ENCODE peak calls at places on chromosome 1, in four cellular contexts. D, X, I and B are unnamed samples.
A peak's percentile ranks its signal among the peaks of the same experiment; 100 is the strongest.

GRCh38 chr1:224170748-224171478 is 12.1 kb upstream of the DEGS1 start:
- DNase-seq in D (no peak), I (no peak), X (peak; percentile 62), B (no peak)

GRCh38 chr1:193786996-193787546 is 600.7 kb upstream of the B3GALT2 start:
- DNase-seq in D (no peak), I (no peak), X (peak; percentile 68), B (no peak)

GRCh38 chr1:54112969-54113368 is 39.8 kb downstream of the CDCP2 start:
- DNase-seq in I (no peak), X (no peak), D (no peak), B (no peak)

GRCh38 chr1:73516458-73516857 is 681.5 kb downstream of the LRRIQ3 start:
- DNase-seq in I (no peak), D (no peak), X (no peak), B (no peak)

GRCh38 chr1:180114546-180114945 is 40.1 kb upstream of the QSOX1 start:
- DNase-seq in X (no peak), D (no peak), I (no peak), B (no peak)

GRCh38 chr1:92774407-92774806 is 10.5 kb downstream of the EVI5 start:
- DNase-seq in D (no peak), I (no peak), X (no peak), B (no peak)

GRCh38 chr1:92493139-92493538 is 6.4 kb upstream of the GFI1 start:
- DNase-seq in I (no peak), D (no peak), X (no peak), B (no peak)

GRCh38 chr1:55931272-55931940 is 648.0 kb downstream of the PLPP3 start:
- DNase-seq in D (no peak), I (no peak), X (peak; percentile 10), B (no peak)

GRCh38 chr1:78142731-78143130 is 97.0 kb downstream of the GIPC2 start:
- DNase-seq in I (no peak), X (no peak), D (no peak), B (no peak)

GRCh38 chr1:64572222-64572900 is 102.4 kb downstream of the CACHD1 start:
- DNase-seq in X (no peak), D (no peak), I (peak; percentile 47), B (no peak)

GRCh38 chr1:55472784-55473183 is 257.6 kb upstream of the USP24 start:
- DNase-seq in I (no peak), X (no peak), D (no peak), B (no peak)

GRCh38 chr1:10665930-10666850 is 130.3 kb downstream of the CASZ1 start:
- DNase-seq in X (no peak), D (no peak), I (no peak), B (no peak)

GRCh38 chr1:7783178-7783711 is 846 bp upstream of the PER3 start:
- DNase-seq in D (no peak), I (peak; percentile 77), X (peak; percentile 63), B (peak; percentile 54)

GRCh38 chr1:93353286-93353685 is 7.6 kb downstream of the DR1 start:
- DNase-seq in X (no peak), D (no peak), I (no peak), B (no peak)

GRCh38 chr1:150516050-150516591 is 569 bp downstream of the FALEC start:
- DNase-seq in D (no peak), X (peak; percentile 17), I (peak; percentile 26), B (no peak)

GRCh38 chr1:98331718-98332311 is 329.7 kb upstream of the SNX7 start:
- DNase-seq in I (no peak), X (no peak), D (no peak), B (no peak)

GRCh38 chr1:35505911-35506798 is 51.0 kb downstream of the KIAA0319L start:
- DNase-seq in I (no peak), D (no peak), X (peak; percentile 13), B (no peak)

GRCh38 chr1:55018395-55018794 is 19.7 kb downstream of the BSND start:
- DNase-seq in D (no peak), X (no peak), I (no peak), B (no peak)

GRCh38 chr1:90709535-90709934 is 7.6 kb downstream of the BARHL2 start:
- DNase-seq in X (no peak), D (no peak), I (no peak), B (no peak)

GRCh38 chr1:64912191-64912590 is 54.2 kb downstream of the JAK1 start:
- DNase-seq in I (no peak), X (no peak), D (no peak), B (no peak)

GRCh38 chr1:25610822-25611630 is 5.6 kb upstream of the MAN1C1 start:
- DNase-seq in I (no peak), X (no peak), D (no peak), B (no peak)

GRCh38 chr1:245319161-245319560 is 164.4 kb downstream of the KIF26B start:
- DNase-seq in X (no peak), I (no peak), D (no peak), B (no peak)

GRCh38 chr1:66476774-66477173 is 57.2 kb upstream of the SGIP1 start:
- DNase-seq in X (no peak), I (no peak), D (no peak), B (no peak)

GRCh38 chr1:11059166-11059989 is 440 bp downstream of the SRM start:
- DNase-seq in D (no peak), X (no peak), I (no peak), B (peak; percentile 26)

GRCh38 chr1:98427664-98428063 is 233.9 kb upstream of the SNX7 start:
- DNase-seq in D (no peak), I (no peak), X (no peak), B (no peak)

GRCh38 chr1:184973308-184974085 is 811 bp downstream of the NIBAN1 start:
- DNase-seq in I (no peak), X (peak; percentile 29), D (no peak), B (peak; percentile 18)

GRCh38 chr1:116477428-116477827 is 93.4 kb downstream of the CD58 start:
- DNase-seq in I (no peak), X (no peak), D (no peak), B (no peak)

GRCh38 chr1:246703581-246703980 is 20.6 kb upstream of the SCCPDH start:
- DNase-seq in D (no peak), I (no peak), X (peak; percentile 69), B (no peak)

GRCh38 chr1:58620926-58621325 is 43.9 kb upstream of the TACSTD2 start:
- DNase-seq in D (no peak), I (no peak), X (no peak), B (no peak)

GRCh38 chr1:208243522-208243850 is 698 bp downstream of the PLXNA2 start:
- DNase-seq in I (no peak), D (no peak), X (peak; percentile 26), B (no peak)

GRCh38 chr1:173889885-173890284 is 21.7 kb downstream of the ZBTB37 start:
- DNase-seq in D (no peak), I (no peak), X (no peak), B (no peak)

GRCh38 chr1:243712890-243713425 is 137.1 kb downstream of the AKT3 start:
- DNase-seq in D (no peak), X (no peak), I (no peak), B (no peak)

GRCh38 chr1:156368889-156369684 is at the start of gene RHBG:
- DNase-seq in X (peak; percentile 77), I (peak; percentile 56), D (no peak), B (no peak)

GRCh38 chr1:229987953-229988352 is 79.1 kb upstream of the GALNT2 start:
- DNase-seq in I (no peak), X (no peak), D (no peak), B (no peak)

GRCh38 chr1:229981736-229982135 is 85.3 kb upstream of the GALNT2 start:
- DNase-seq in I (no peak), D (no peak), X (no peak), B (no peak)

GRCh38 chr1:229986737-229987364 is 80.2 kb upstream of the GALNT2 start:
- DNase-seq in X (peak; percentile 16), I (no peak), D (no peak), B (no peak)

GRCh38 chr1:229984992-229985985 is 81.7 kb upstream of the GALNT2 start:
- DNase-seq in I (no peak), D (no peak), X (no peak), B (no peak)

GRCh38 chr1:229984310-229984991 is 82.6 kb upstream of the GALNT2 start:
- DNase-seq in I (no peak), X (no peak), D (no peak), B (no peak)
- TF ChIP-seq CTCF in I (no peak), X (no peak), D (no peak), B (no peak)

GRCh38 chr1:203031467-203031866 is 5.2 kb downstream of the PPFIA4 start:
- DNase-seq in X (no peak), I (no peak), D (no peak), B (no peak)
- TF ChIP-seq CTCF in X (no peak), I (peak; percentile 29), D (no peak), B (peak; percentile 45)

DNA sequence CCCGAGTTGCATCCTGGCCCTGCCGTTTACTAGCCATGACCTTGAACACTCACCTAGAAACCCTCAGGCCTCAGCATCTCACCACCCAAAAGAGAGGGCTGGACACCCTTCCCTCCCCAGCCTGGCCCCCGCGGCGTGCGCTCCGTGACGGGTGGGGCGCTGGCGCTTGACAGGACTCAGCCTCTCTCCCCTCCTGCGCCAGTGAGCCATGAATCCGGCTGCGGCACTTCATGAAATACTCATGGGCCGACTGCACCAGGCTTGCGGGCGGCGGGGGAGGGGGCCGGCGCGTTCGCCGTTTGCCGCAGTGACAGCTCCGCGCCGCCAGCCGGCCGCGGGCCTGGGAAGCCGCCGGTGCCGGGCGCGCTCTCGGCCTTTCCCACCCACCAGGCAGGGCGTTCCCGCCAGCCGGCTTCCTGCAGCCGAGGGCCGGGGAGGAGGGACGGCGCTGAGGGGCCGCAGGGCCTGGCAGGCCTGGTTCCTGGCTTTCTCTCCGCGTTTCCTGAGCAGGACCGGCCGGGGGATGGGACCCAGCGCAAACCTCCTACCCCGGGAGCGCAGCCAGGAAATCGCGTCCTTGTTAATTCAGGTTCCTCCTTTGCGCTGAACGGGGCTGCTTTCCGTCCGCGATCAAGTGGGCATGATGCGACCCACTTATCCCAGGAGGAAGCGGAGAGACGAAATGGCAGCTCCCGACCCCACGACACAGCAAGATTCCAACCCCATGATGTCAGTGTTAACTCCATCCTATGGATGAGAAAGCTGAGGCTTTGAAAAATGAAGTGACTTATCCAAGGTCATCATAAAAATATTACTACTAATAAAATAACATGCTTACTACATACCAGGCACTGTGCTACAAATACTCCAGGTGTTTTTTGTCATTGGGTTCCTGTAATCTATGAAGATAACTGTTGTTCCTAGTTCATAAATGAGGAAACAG is 9.1 kb upstream of the LUZP1 start:
- DNase-seq in I (peak; percentile 85), D (no peak), X (peak; percentile 69), B (peak; percentile 69)
- TF ChIP-seq CTCF in I (no peak), D (no peak), X (peak; percentile 6), B (peak; percentile 33)

GRCh38 chr1:147390185-147390542 is 147.7 kb downstream of the CHD1L start:
- DNase-seq in D (no peak), I (no peak), X (no peak), B (no peak)
- TF ChIP-seq CTCF in D (no peak), I (no peak), X (no peak), B (peak; percentile 11)